ENCODE peak calls at places on chromosomes 12 and 14, in five cellular contexts. I is tibial artery, D is smooth muscle cell of the brain vasculature, M is Panc1, O is occipital lobe. H is an unnamed sample.

GRCh38 chr12:49537709-49538601 is 875 bp upstream of the KCNH3 start:
- DNase-seq in O (peak), M (no peak), I (no peak), D (no peak), H (no peak)

GRCh38 chr12:116406529-116406928 is 129.0 kb upstream of the MED13L start:
- DNase-seq in D (no peak), O (no peak), I (peak), M (no peak), H (peak)

GRCh38 chr12:16012086-16012485 is 101.0 kb downstream of the DERA start:
- DNase-seq in M (no peak), D (no peak), O (no peak), I (peak), H (no peak)

GRCh38 chr14:101062611-101063010 is 159.1 kb upstream of the RTL1 start:
- DNase-seq in I (no peak), D (no peak), M (no peak), O (no peak), H (no peak)

GRCh38 chr14:104821971-104822608 is 21.2 kb downstream of the ZBTB42 start:
- DNase-seq in M (no peak), O (no peak), I (no peak), D (no peak), H (no peak)

GRCh38 chr12:8697120-8697475 is 693 bp upstream of the RIMKLB start:
- DNase-seq in D (no peak), O (no peak), I (no peak), M (no peak), H (no peak)

GRCh38 chr14:76828339-76829015 is 2.3 kb downstream of the LRRC74A start:
- DNase-seq in O (no peak), M (no peak), I (no peak), D (no peak), H (no peak)

GRCh38 chr12:3747976-3748619 is 4.8 kb downstream of the CRACR2A start:
- DNase-seq in O (no peak), I (no peak), D (no peak), M (no peak), H (no peak)

GRCh38 chr12:30437616-30438015 is 258.1 kb downstream of the IPO8 start:
- DNase-seq in D (no peak), I (no peak), M (no peak), O (peak), H (no peak)